ENCODE peak calls at places on chromosome 1, in five cellular contexts. T is cardiac muscle cell; D is CD4-positive, CD25-positive, alpha-beta regulatory T cell; W is left ventricle myocardium inferior; P is adrenal gland. C is an unnamed sample. For H3K4me1, the result is how much of the 10 kb centered on the place peaks cover.

GRCh38 chr1:244052011-244052727 is 1.1 kb downstream of the ZBTB18 start:
- DNase-seq in T (no peak), D (no peak), W (no peak), P (no peak), C (no peak)

GRCh38 chr1:192747942-192748341 is 60.9 kb upstream of the RGS2 start:
- DNase-seq in T (no peak), D (no peak), W (no peak), P (no peak), C (no peak)

GRCh38 chr1:225814381-225814780 is 4.5 kb downstream of the EPHX1 start:
- DNase-seq in T (no peak), D (no peak), W (no peak), P (no peak), C (no peak)

GRCh38 chr1:2204384-2205190 is 10.0 kb upstream of the FAAP20 start:
- DNase-seq in T (no peak), D (no peak), W (peak), P (peak), C (no peak)

GRCh38 chr1:198030682-198031081 is 113.5 kb downstream of the LHX9 start:
- DNase-seq in T (no peak), D (no peak), W (no peak), P (peak), C (no peak)

GRCh38 chr1:207824691-207825090 is 72.8 kb downstream of the CD46 start:
- DNase-seq in T (no peak), D (no peak), W (no peak), P (peak), C (no peak)

GRCh38 chr1:12067900-12068821 is 5.1 kb downstream of the TNFRSF8 start:
- DNase-seq in T (peak), D (peak), W (no peak), P (no peak), C (no peak)

GRCh38 chr1:19448491-19449439 is 36.6 kb downstream of the CAPZB start:
- DNase-seq in T (peak), D (no peak), W (peak), P (peak), C (no peak)

GRCh38 chr1:56911098-56911497 is 54.7 kb downstream of the C8B start:
- DNase-seq in T (no peak), D (no peak), W (no peak), P (no peak), C (no peak)

GRCh38 chr1:201562659-201563405 is 23.9 kb downstream of the NAV1 start:
- DNase-seq in T (no peak), D (no peak), W (no peak), P (no peak), C (no peak)

GRCh38 chr1:177996957-177997356 is 27.1 kb upstream of the SEC16B start:
- DNase-seq in T (no peak), D (no peak), W (no peak), P (no peak), C (no peak)

GRCh38 chr1:99326215-99326949 is 62.1 kb downstream of the PLPPR4 start:
- DNase-seq in T (peak), D (no peak), W (no peak), P (no peak), C (no peak)

GRCh38 chr1:12573015-12573825 is 44.8 kb downstream of the DHRS3 start:
- DNase-seq in T (no peak), D (no peak), W (peak), P (no peak), C (no peak)

GRCh38 chr1:31696246-31696645 is 7.6 kb downstream of the COL16A1 start:
- DNase-seq in T (no peak), D (no peak), W (no peak), P (no peak), C (no peak)

GRCh38 chr1:214123061-214123784 is 135.4 kb downstream of the PROX1 start:
- DNase-seq in T (peak), D (peak), W (no peak), P (peak), C (no peak)

GRCh38 chr1:33379631-33380354 is 51.1 kb downstream of the PHC2 start:
- DNase-seq in T (no peak), D (no peak), W (no peak), P (no peak), C (no peak)

GRCh38 chr1:7613851-7614205 is 157.3 kb upstream of the VAMP3 start:
- DNase-seq in T (no peak), D (no peak), W (no peak), P (no peak), C (no peak)

GRCh38 chr1:30840904-30841598 is 67.5 kb downstream of the SDC3 start:
- DNase-seq in T (peak), D (no peak), W (peak), P (peak), C (no peak)

GRCh38 chr1:173616859-173617258 is 14.0 kb upstream of the SLC9C2 start:
- DNase-seq in T (no peak), D (no peak), W (no peak), P (no peak), C (no peak)

GRCh38 chr1:28928306-28928987 is 14.1 kb downstream of the EPB41 start:
- DNase-seq in T (no peak), D (peak), W (no peak), P (no peak), C (no peak)

GRCh38 chr1:8326265-8326664 is 8.4 kb downstream of the SLC45A1 start:
- DNase-seq in T (no peak), D (no peak), W (no peak), P (no peak), C (no peak)

GRCh38 chr1:40668769-40669525 is 3.5 kb upstream of the RIMS3 start:
- DNase-seq in T (peak), D (peak), W (peak), P (peak), C (peak)

DNA sequence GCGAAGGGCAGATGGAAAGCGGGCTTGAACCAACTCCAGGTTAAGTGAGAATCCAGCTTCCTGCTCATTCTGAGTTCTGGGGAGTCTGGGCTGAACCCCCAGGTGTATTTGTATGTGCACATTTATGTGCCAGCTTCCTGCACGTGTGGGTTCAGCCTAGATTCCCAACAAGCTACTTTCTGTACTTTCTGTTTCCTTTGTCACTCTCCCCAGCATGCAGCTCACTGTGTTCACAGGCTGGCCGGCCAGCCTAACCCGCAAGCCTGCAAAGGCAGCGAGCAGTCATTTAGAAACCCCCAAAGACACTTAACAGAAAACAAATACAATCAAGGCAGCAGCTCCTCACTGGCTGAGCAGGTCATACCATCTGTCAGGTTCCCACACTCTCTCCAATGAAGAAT is 1.2 kb upstream of the IL19 start:
- DNase-seq in T (no peak), D (peak), W (no peak), P (no peak), C (no peak)
- H3K4me1 ChIP-seq in T (under half), D (half or more), W (under half), P (under half), C (half or more)

DNA sequence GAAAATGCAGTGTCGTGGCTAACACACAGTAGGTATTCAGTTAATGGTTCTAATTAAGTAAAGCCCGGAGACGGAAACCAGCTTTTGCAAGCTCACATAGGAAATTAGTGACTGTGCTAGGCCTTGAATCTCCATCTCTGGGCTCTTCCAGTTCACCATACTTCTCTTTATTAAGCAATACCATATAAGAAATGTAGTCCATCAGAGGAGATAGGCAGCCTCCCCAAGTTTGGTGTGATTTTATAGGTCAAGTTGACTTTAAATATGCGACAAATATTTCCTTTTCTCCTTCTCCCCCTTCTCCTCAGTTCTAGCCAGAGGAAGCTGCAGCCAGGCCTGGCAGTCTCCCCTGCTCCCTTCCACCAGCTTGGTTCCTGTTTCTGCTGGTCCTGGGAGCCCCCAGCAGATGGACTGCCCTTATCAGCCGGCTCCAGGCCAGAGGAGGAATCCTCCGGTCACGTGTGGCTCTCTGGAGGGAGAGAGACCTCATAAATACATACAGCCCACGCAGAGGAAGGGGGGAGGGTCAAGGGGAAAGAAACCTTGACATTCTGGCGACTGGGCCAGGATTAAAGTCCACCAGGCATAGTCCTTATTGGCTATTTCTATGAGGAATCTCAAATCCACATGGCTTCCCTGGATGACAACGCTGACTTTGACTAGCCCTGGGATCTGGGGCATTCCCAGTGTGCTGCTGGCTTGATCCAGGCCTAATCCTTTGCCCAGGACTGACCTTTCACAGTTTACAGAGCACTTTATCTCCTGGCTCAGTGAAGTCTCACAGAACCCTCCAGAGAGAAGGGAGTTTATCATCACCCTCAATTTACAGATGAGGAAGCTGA is 115.1 kb upstream of the JUN start:
- DNase-seq in T (peak), D (no peak), W (peak), P (peak), C (no peak)
- H3K4me1 ChIP-seq in T (under half), D (under half), W (half or more), P (under half), C (under half)

GRCh38 chr1:54338479-54338878 is 67.7 kb downstream of the SSBP3 start:
- DNase-seq in T (no peak), D (no peak), W (no peak), P (no peak), C (no peak)
- H3K4me1 ChIP-seq in T (under half), D (under half), W (half or more), P (under half), C (under half)

GRCh38 chr1:238281418-238281817 is 390.7 kb upstream of the ZP4 start:
- DNase-seq in T (no peak), D (no peak), W (no peak), P (no peak), C (no peak)
- H3K4me1 ChIP-seq in T (under half), D (under half), W (under half), P (under half), C (under half)

GRCh38 chr1:111506561-111506960 is 3.1 kb upstream of the ADORA3 start:
- DNase-seq in T (no peak), D (no peak), W (no peak), P (no peak), C (no peak)
- H3K4me1 ChIP-seq in T (under half), D (half or more), W (half or more), P (under half), C (half or more)

GRCh38 chr1:165899461-165899941 is 72.1 kb downstream of the UCK2 start:
- DNase-seq in T (no peak), D (no peak), W (no peak), P (no peak), C (no peak)

GRCh38 chr1:165902565-165902964 is 75.2 kb downstream of the UCK2 start:
- DNase-seq in T (no peak), D (no peak), W (no peak), P (no peak), C (no peak)

GRCh38 chr1:165898837-165899236 is 71.4 kb downstream of the UCK2 start:
- DNase-seq in T (peak), D (no peak), W (no peak), P (no peak), C (no peak)

GRCh38 chr1:165903672-165904071 is 76.3 kb downstream of the UCK2 start:
- DNase-seq in T (no peak), D (no peak), W (no peak), P (no peak), C (no peak)

DNA sequence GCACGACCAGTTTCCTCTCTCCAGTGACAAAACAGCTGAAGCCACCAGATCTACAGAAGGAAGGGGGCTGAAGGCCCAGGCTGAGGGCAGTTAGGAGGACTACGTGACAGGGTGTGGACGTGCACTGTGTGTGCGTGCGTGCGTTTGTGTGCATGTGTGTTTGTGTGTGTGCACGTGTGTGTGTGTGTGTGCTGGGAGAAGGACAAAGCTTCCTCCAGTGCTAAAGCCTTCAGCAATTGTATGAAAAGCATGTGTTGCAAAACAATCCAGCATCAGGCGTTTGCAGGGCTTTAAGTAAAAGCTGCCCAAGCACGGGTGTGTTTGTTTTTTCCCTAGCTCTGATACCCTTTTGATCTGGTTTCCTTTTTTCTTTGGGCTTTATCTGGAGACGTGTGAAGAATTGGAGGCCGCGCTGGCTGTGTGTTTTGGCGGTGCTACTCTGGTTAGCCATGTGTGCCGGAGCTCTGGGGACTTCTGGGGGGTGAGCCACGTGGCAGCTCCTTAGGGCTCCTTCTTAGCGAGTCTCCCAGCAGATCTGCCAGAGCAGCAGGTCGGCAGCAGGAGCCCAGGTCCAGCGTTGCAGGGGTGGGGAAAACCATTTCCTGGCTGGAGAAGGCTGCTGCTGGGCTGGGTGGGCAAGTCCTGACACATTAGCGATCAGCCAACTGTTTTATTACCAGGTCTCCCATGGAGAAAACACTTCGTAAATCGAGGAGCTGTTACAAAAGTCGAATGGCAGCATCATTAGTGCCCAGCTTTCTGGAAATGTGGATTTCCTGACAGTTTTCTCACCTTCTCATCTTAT is 73.4 kb downstream of the UCK2 start:
- DNase-seq in T (no peak), D (no peak), W (no peak), P (no peak), C (no peak)
- H3K4me1 ChIP-seq in T (under half), D (under half), W (half or more), P (under half), C (under half)

GRCh38 chr1:55723001-55723400 is 507.8 kb upstream of the USP24 start:
- DNase-seq in T (no peak), D (no peak), W (no peak), P (no peak), C (no peak)
- H3K4me1 ChIP-seq in T (under half), D (under half), W (under half), P (under half), C (under half)

C was measured in effector memory CD4-positive, alpha-beta T cell.